ENCODE peak calls at places on chromosomes 6 and 20, in eight cellular contexts. One of them, this sample, is unnamed.

GRCh38 chr6:1553562-1554088 is 56.1 kb upstream of the FOXC1 start:
- DNase-seq in activated gamma-delta T cell treated with Interleukin-2 at 50 U/mL for 16 hours: no peak
- DNase-seq in AG04450: no peak
- DNase-seq in H4: no peak
- DNase-seq in B cell: no peak
- DNase-seq in foreskin keratinocyte: no peak
- DNase-seq in iris pigment epithelial cell: peak; percentile 45
- DNase-seq in activated naive CD8-positive, alpha-beta T cell treated with anti-CD3 and anti-CD28 coated beads, Interleukin-2, amount 50 U/mL, for 24 hours: no peak
- DNase-seq in this sample: no peak

GRCh38 chr6:11650711-11651110 is 113.2 kb downstream of the TMEM170B start:
- DNase-seq in B cell: no peak
- DNase-seq in AG04450: no peak
- DNase-seq in foreskin keratinocyte: no peak
- DNase-seq in H4: no peak
- DNase-seq in activated gamma-delta T cell treated with Interleukin-2 at 50 U/mL for 16 hours: no peak
- DNase-seq in iris pigment epithelial cell: peak; percentile 11
- DNase-seq in activated naive CD8-positive, alpha-beta T cell treated with anti-CD3 and anti-CD28 coated beads, Interleukin-2, amount 50 U/mL, for 24 hours: no peak
- DNase-seq in this sample: no peak

GRCh38 chr20:63014710-63015109 is 7.9 kb upstream of the BHLHE23 start:
- DNase-seq in iris pigment epithelial cell: no peak
- DNase-seq in H4: no peak
- DNase-seq in activated gamma-delta T cell treated with Interleukin-2 at 50 U/mL for 16 hours: no peak
- DNase-seq in B cell: no peak
- DNase-seq in foreskin keratinocyte: no peak
- DNase-seq in activated naive CD8-positive, alpha-beta T cell treated with anti-CD3 and anti-CD28 coated beads, Interleukin-2, amount 50 U/mL, for 24 hours: no peak
- DNase-seq in AG04450: no peak
- DNase-seq in this sample: no peak

GRCh38 chr20:3681931-3682820 is at the start of gene ADAM33:
- DNase-seq in foreskin keratinocyte: no peak
- DNase-seq in AG04450: no peak
- DNase-seq in B cell: no peak
- DNase-seq in activated naive CD8-positive, alpha-beta T cell treated with anti-CD3 and anti-CD28 coated beads, Interleukin-2, amount 50 U/mL, for 24 hours: no peak
- DNase-seq in H4: no peak
- DNase-seq in activated gamma-delta T cell treated with Interleukin-2 at 50 U/mL for 16 hours: no peak
- DNase-seq in iris pigment epithelial cell: no peak
- DNase-seq in this sample: no peak

GRCh38 chr6:157186785-157187181 is 136.5 kb downstream of the TMEM242 start:
- DNase-seq in B cell: no peak
- DNase-seq in foreskin keratinocyte: no peak
- DNase-seq in activated naive CD8-positive, alpha-beta T cell treated with anti-CD3 and anti-CD28 coated beads, Interleukin-2, amount 50 U/mL, for 24 hours: no peak
- DNase-seq in AG04450: no peak
- DNase-seq in H4: no peak
- DNase-seq in iris pigment epithelial cell: no peak
- DNase-seq in activated gamma-delta T cell treated with Interleukin-2 at 50 U/mL for 16 hours: no peak
- DNase-seq in this sample: no peak

GRCh38 chr6:71288228-71289038 is at the start of gene OGFRL1:
- DNase-seq in H4: peak; percentile 75
- DNase-seq in iris pigment epithelial cell: peak; percentile 78
- DNase-seq in foreskin keratinocyte: peak; percentile 32
- DNase-seq in activated gamma-delta T cell treated with Interleukin-2 at 50 U/mL for 16 hours: peak; percentile 67
- DNase-seq in AG04450: no peak
- DNase-seq in B cell: peak; percentile 96
- DNase-seq in activated naive CD8-positive, alpha-beta T cell treated with anti-CD3 and anti-CD28 coated beads, Interleukin-2, amount 50 U/mL, for 24 hours: peak; percentile 73
- DNase-seq in this sample: peak; percentile 69

GRCh38 chr6:50986319-50986718 is 167.6 kb downstream of the TFAP2B start:
- DNase-seq in iris pigment epithelial cell: no peak
- DNase-seq in foreskin keratinocyte: peak; percentile 32
- DNase-seq in H4: no peak
- DNase-seq in AG04450: no peak
- DNase-seq in B cell: no peak
- DNase-seq in activated gamma-delta T cell treated with Interleukin-2 at 50 U/mL for 16 hours: no peak
- DNase-seq in activated naive CD8-positive, alpha-beta T cell treated with anti-CD3 and anti-CD28 coated beads, Interleukin-2, amount 50 U/mL, for 24 hours: no peak
- DNase-seq in this sample: no peak

GRCh38 chr6:166307082-166307980 is 861 bp downstream of the PRR18 start:
- DNase-seq in iris pigment epithelial cell: no peak
- DNase-seq in activated naive CD8-positive, alpha-beta T cell treated with anti-CD3 and anti-CD28 coated beads, Interleukin-2, amount 50 U/mL, for 24 hours: no peak
- DNase-seq in foreskin keratinocyte: no peak
- DNase-seq in H4: no peak
- DNase-seq in AG04450: no peak
- DNase-seq in activated gamma-delta T cell treated with Interleukin-2 at 50 U/mL for 16 hours: no peak
- DNase-seq in B cell: peak; percentile 67
- DNase-seq in this sample: no peak

GRCh38 chr20:62649140-62649539 is 6.8 kb downstream of the SLCO4A1 start:
- DNase-seq in activated naive CD8-positive, alpha-beta T cell treated with anti-CD3 and anti-CD28 coated beads, Interleukin-2, amount 50 U/mL, for 24 hours: no peak
- DNase-seq in iris pigment epithelial cell: no peak
- DNase-seq in foreskin keratinocyte: no peak
- DNase-seq in H4: no peak
- DNase-seq in AG04450: no peak
- DNase-seq in activated gamma-delta T cell treated with Interleukin-2 at 50 U/mL for 16 hours: no peak
- DNase-seq in B cell: no peak
- DNase-seq in this sample: no peak

This sample was measured in globus pallidus.